ENCODE peak calls at places on chromosomes 4 and X, in eight cellular contexts. One of them, this sample, is unnamed.

GRCh38 chr4:184889683-184890082 is 63.9 kb upstream of the ACSL1 start:
- DNase-seq in GM23338: no peak
- DNase-seq in NCI-H1092: no peak
- DNase-seq in omental fat pad: no peak
- DNase-seq in stimulated activated CD8-positive, alpha-beta memory T cell treated with anti-CD3 and anti-CD28 coated beads, Interleukin-7, amount 100 ng/mL, for 1 hour: no peak
- DNase-seq in A172: no peak
- DNase-seq in D341Med: no peak
- DNase-seq in GM13976: no peak
- DNase-seq in this sample: no peak

GRCh38 chr4:160370046-160370445 is 1267.2 kb downstream of the RAPGEF2 start:
- DNase-seq in stimulated activated CD8-positive, alpha-beta memory T cell treated with anti-CD3 and anti-CD28 coated beads, Interleukin-7, amount 100 ng/mL, for 1 hour: no peak
- DNase-seq in NCI-H1092: no peak
- DNase-seq in GM13976: no peak
- DNase-seq in GM23338: no peak
- DNase-seq in A172: peak; percentile 11
- DNase-seq in omental fat pad: no peak
- DNase-seq in D341Med: no peak
- DNase-seq in this sample: no peak

GRCh38 chr4:47746122-47746521 is 91.7 kb downstream of the CORIN start:
- DNase-seq in D341Med: no peak
- DNase-seq in GM13976: no peak
- DNase-seq in GM23338: no peak
- DNase-seq in A172: no peak
- DNase-seq in omental fat pad: no peak
- DNase-seq in NCI-H1092: no peak
- DNase-seq in stimulated activated CD8-positive, alpha-beta memory T cell treated with anti-CD3 and anti-CD28 coated beads, Interleukin-7, amount 100 ng/mL, for 1 hour: no peak
- DNase-seq in this sample: no peak

GRCh38 chr4:185165605-185166063 is 22.6 kb downstream of the SLC25A4 start:
- DNase-seq in omental fat pad: no peak
- DNase-seq in NCI-H1092: no peak
- DNase-seq in D341Med: no peak
- DNase-seq in GM23338: no peak
- DNase-seq in stimulated activated CD8-positive, alpha-beta memory T cell treated with anti-CD3 and anti-CD28 coated beads, Interleukin-7, amount 100 ng/mL, for 1 hour: no peak
- DNase-seq in A172: peak; percentile 19
- DNase-seq in GM13976: peak; percentile 53
- DNase-seq in this sample: no peak

GRCh38 chr4:25290490-25291067 is 22.0 kb upstream of the ZCCHC4 start:
- DNase-seq in NCI-H1092: no peak
- DNase-seq in D341Med: no peak
- DNase-seq in GM23338: peak; percentile 40
- DNase-seq in A172: peak; percentile 10
- DNase-seq in GM13976: no peak
- DNase-seq in stimulated activated CD8-positive, alpha-beta memory T cell treated with anti-CD3 and anti-CD28 coated beads, Interleukin-7, amount 100 ng/mL, for 1 hour: no peak
- DNase-seq in omental fat pad: no peak
- DNase-seq in this sample: peak; percentile 21

GRCh38 chrX:2414384-2414783 is 86.4 kb downstream of the DHRSX start:
- DNase-seq in A172: no peak
- DNase-seq in GM13976: no peak
- DNase-seq in GM23338: no peak
- DNase-seq in D341Med: no peak
- DNase-seq in omental fat pad: no peak
- DNase-seq in stimulated activated CD8-positive, alpha-beta memory T cell treated with anti-CD3 and anti-CD28 coated beads, Interleukin-7, amount 100 ng/mL, for 1 hour: no peak
- DNase-seq in NCI-H1092: no peak
- DNase-seq in this sample: no peak

GRCh38 chr4:143404555-143404954 is 67.9 kb downstream of the GAB1 start:
- DNase-seq in omental fat pad: no peak
- DNase-seq in A172: no peak
- DNase-seq in GM23338: no peak
- DNase-seq in D341Med: no peak
- DNase-seq in GM13976: no peak
- DNase-seq in stimulated activated CD8-positive, alpha-beta memory T cell treated with anti-CD3 and anti-CD28 coated beads, Interleukin-7, amount 100 ng/mL, for 1 hour: no peak
- DNase-seq in NCI-H1092: no peak
- DNase-seq in this sample: no peak

GRCh38 chrX:132171478-132171877 is 43.7 kb upstream of the FRMD7 start:
- DNase-seq in GM23338: no peak
- DNase-seq in GM13976: no peak
- DNase-seq in NCI-H1092: no peak
- DNase-seq in D341Med: no peak
- DNase-seq in omental fat pad: no peak
- DNase-seq in A172: no peak
- DNase-seq in stimulated activated CD8-positive, alpha-beta memory T cell treated with anti-CD3 and anti-CD28 coated beads, Interleukin-7, amount 100 ng/mL, for 1 hour: no peak
- DNase-seq in this sample: no peak

GRCh38 chr4:45100936-45101818 is 374.8 kb upstream of the GNPDA2 start:
- DNase-seq in NCI-H1092: no peak
- DNase-seq in GM23338: no peak
- DNase-seq in A172: peak; percentile 14
- DNase-seq in stimulated activated CD8-positive, alpha-beta memory T cell treated with anti-CD3 and anti-CD28 coated beads, Interleukin-7, amount 100 ng/mL, for 1 hour: no peak
- DNase-seq in D341Med: no peak
- DNase-seq in GM13976: no peak
- DNase-seq in omental fat pad: no peak
- DNase-seq in this sample: no peak

GRCh38 chr4:130257271-130257670 is 1161.3 kb downstream of the C4orf33 start:
- DNase-seq in NCI-H1092: no peak
- DNase-seq in omental fat pad: no peak
- DNase-seq in GM13976: no peak
- DNase-seq in D341Med: no peak
- DNase-seq in stimulated activated CD8-positive, alpha-beta memory T cell treated with anti-CD3 and anti-CD28 coated beads, Interleukin-7, amount 100 ng/mL, for 1 hour: no peak
- DNase-seq in GM23338: no peak
- DNase-seq in A172: peak; percentile 87
- DNase-seq in this sample: no peak

GRCh38 chr4:124144302-124144701 is 568.2 kb downstream of the ANKRD50 start:
- DNase-seq in omental fat pad: no peak
- DNase-seq in NCI-H1092: peak; percentile 58
- DNase-seq in D341Med: peak; percentile 28
- DNase-seq in stimulated activated CD8-positive, alpha-beta memory T cell treated with anti-CD3 and anti-CD28 coated beads, Interleukin-7, amount 100 ng/mL, for 1 hour: no peak
- DNase-seq in GM13976: no peak
- DNase-seq in A172: peak; percentile 10
- DNase-seq in GM23338: no peak
- DNase-seq in this sample: no peak

GRCh38 chrX:12237131-12237530 is 98.9 kb downstream of the FRMPD4 start:
- DNase-seq in GM13976: no peak
- DNase-seq in stimulated activated CD8-positive, alpha-beta memory T cell treated with anti-CD3 and anti-CD28 coated beads, Interleukin-7, amount 100 ng/mL, for 1 hour: no peak
- DNase-seq in omental fat pad: no peak
- DNase-seq in GM23338: no peak
- DNase-seq in NCI-H1092: no peak
- DNase-seq in D341Med: no peak
- DNase-seq in A172: no peak
- DNase-seq in this sample: no peak

GRCh38 chr4:99815597-99816011 is 1.0 kb upstream of the DAPP1 start:
- DNase-seq in stimulated activated CD8-positive, alpha-beta memory T cell treated with anti-CD3 and anti-CD28 coated beads, Interleukin-7, amount 100 ng/mL, for 1 hour: no peak
- DNase-seq in NCI-H1092: peak; percentile 7
- DNase-seq in GM13976: no peak
- DNase-seq in GM23338: peak; percentile 33
- DNase-seq in D341Med: no peak
- DNase-seq in omental fat pad: no peak
- DNase-seq in A172: peak; percentile 22
- DNase-seq in this sample: no peak

GRCh38 chr4:186227221-186227620 is at the start of gene KLKB1:
- DNase-seq in stimulated activated CD8-positive, alpha-beta memory T cell treated with anti-CD3 and anti-CD28 coated beads, Interleukin-7, amount 100 ng/mL, for 1 hour: no peak
- DNase-seq in GM13976: no peak
- DNase-seq in GM23338: no peak
- DNase-seq in omental fat pad: no peak
- DNase-seq in A172: no peak
- DNase-seq in NCI-H1092: peak; percentile 3
- DNase-seq in D341Med: no peak
- DNase-seq in this sample: no peak

GRCh38 chr4:14749910-14750309 is 252.4 kb upstream of the CPEB2 start:
- DNase-seq in stimulated activated CD8-positive, alpha-beta memory T cell treated with anti-CD3 and anti-CD28 coated beads, Interleukin-7, amount 100 ng/mL, for 1 hour: no peak
- DNase-seq in NCI-H1092: peak; percentile 10
- DNase-seq in GM23338: peak; percentile 30
- DNase-seq in A172: peak; percentile 37
- DNase-seq in GM13976: no peak
- DNase-seq in D341Med: peak; percentile 30
- DNase-seq in omental fat pad: no peak
- DNase-seq in this sample: peak; percentile 76

GRCh38 chr4:110902500-110902899 is 279.6 kb upstream of the PITX2 start:
- DNase-seq in GM23338: no peak
- DNase-seq in D341Med: no peak
- DNase-seq in NCI-H1092: no peak
- DNase-seq in GM13976: no peak
- DNase-seq in omental fat pad: no peak
- DNase-seq in A172: no peak
- DNase-seq in stimulated activated CD8-positive, alpha-beta memory T cell treated with anti-CD3 and anti-CD28 coated beads, Interleukin-7, amount 100 ng/mL, for 1 hour: no peak
- DNase-seq in this sample: no peak

GRCh38 chrX:149504226-149504914 is 736 bp downstream of the IDS start:
- DNase-seq in D341Med: peak; percentile 39
- DNase-seq in A172: peak; percentile 45
- DNase-seq in GM23338: peak; percentile 56
- DNase-seq in stimulated activated CD8-positive, alpha-beta memory T cell treated with anti-CD3 and anti-CD28 coated beads, Interleukin-7, amount 100 ng/mL, for 1 hour: peak; percentile 31
- DNase-seq in NCI-H1092: peak; percentile 13
- DNase-seq in omental fat pad: no peak
- DNase-seq in GM13976: peak; percentile 59
- DNase-seq in this sample: peak; percentile 45

GRCh38 chrX:107677501-107677901 is 49.2 kb downstream of the PRPS1 start:
- DNase-seq in GM13976: no peak
- DNase-seq in NCI-H1092: no peak
- DNase-seq in GM23338: peak; percentile 28
- DNase-seq in omental fat pad: no peak
- DNase-seq in stimulated activated CD8-positive, alpha-beta memory T cell treated with anti-CD3 and anti-CD28 coated beads, Interleukin-7, amount 100 ng/mL, for 1 hour: no peak
- DNase-seq in A172: no peak
- DNase-seq in D341Med: no peak
- DNase-seq in this sample: no peak

GRCh38 chr4:54855221-54855854 is 197.6 kb downstream of the KIT start:
- DNase-seq in GM23338: no peak
- DNase-seq in D341Med: no peak
- DNase-seq in GM13976: no peak
- DNase-seq in omental fat pad: no peak
- DNase-seq in A172: no peak
- DNase-seq in stimulated activated CD8-positive, alpha-beta memory T cell treated with anti-CD3 and anti-CD28 coated beads, Interleukin-7, amount 100 ng/mL, for 1 hour: no peak
- DNase-seq in NCI-H1092: no peak
- DNase-seq in this sample: no peak

GRCh38 chr4:153649572-153649991 is 34.5 kb upstream of the TLR2 start:
- DNase-seq in GM23338: peak; percentile 68
- DNase-seq in A172: peak; percentile 10
- DNase-seq in GM13976: no peak
- DNase-seq in omental fat pad: no peak
- DNase-seq in stimulated activated CD8-positive, alpha-beta memory T cell treated with anti-CD3 and anti-CD28 coated beads, Interleukin-7, amount 100 ng/mL, for 1 hour: no peak
- DNase-seq in D341Med: no peak
- DNase-seq in NCI-H1092: no peak
- DNase-seq in this sample: peak; percentile 31

GRCh38 chrX:41512394-41512793 is 65.3 kb downstream of the NYX start:
- DNase-seq in NCI-H1092: no peak
- DNase-seq in GM23338: no peak
- DNase-seq in stimulated activated CD8-positive, alpha-beta memory T cell treated with anti-CD3 and anti-CD28 coated beads, Interleukin-7, amount 100 ng/mL, for 1 hour: no peak
- DNase-seq in A172: no peak
- DNase-seq in omental fat pad: no peak
- DNase-seq in D341Med: no peak
- DNase-seq in GM13976: peak; percentile 44
- DNase-seq in this sample: no peak

GRCh38 chrX:12245650-12246645 is 107.7 kb downstream of the FRMPD4 start:
- DNase-seq in NCI-H1092: no peak
- DNase-seq in stimulated activated CD8-positive, alpha-beta memory T cell treated with anti-CD3 and anti-CD28 coated beads, Interleukin-7, amount 100 ng/mL, for 1 hour: no peak
- DNase-seq in omental fat pad: no peak
- DNase-seq in GM13976: no peak
- DNase-seq in A172: peak; percentile 84
- DNase-seq in D341Med: no peak
- DNase-seq in GM23338: no peak
- DNase-seq in this sample: no peak

GRCh38 chr4:45989775-45990174 is 134.1 kb downstream of the GABRG1 start:
- DNase-seq in NCI-H1092: no peak
- DNase-seq in GM23338: no peak
- DNase-seq in omental fat pad: no peak
- DNase-seq in GM13976: no peak
- DNase-seq in D341Med: no peak
- DNase-seq in stimulated activated CD8-positive, alpha-beta memory T cell treated with anti-CD3 and anti-CD28 coated beads, Interleukin-7, amount 100 ng/mL, for 1 hour: no peak
- DNase-seq in A172: no peak
- DNase-seq in this sample: no peak

GRCh38 chr4:84938316-84938715 is 28.2 kb downstream of the WDFY3 start:
- DNase-seq in GM13976: no peak
- DNase-seq in omental fat pad: no peak
- DNase-seq in A172: peak; percentile 47
- DNase-seq in D341Med: no peak
- DNase-seq in GM23338: no peak
- DNase-seq in stimulated activated CD8-positive, alpha-beta memory T cell treated with anti-CD3 and anti-CD28 coated beads, Interleukin-7, amount 100 ng/mL, for 1 hour: no peak
- DNase-seq in NCI-H1092: no peak
- DNase-seq in this sample: no peak

GRCh38 chrX:25226151-25226550 is 210.4 kb upstream of the ARX start:
- DNase-seq in NCI-H1092: no peak
- DNase-seq in stimulated activated CD8-positive, alpha-beta memory T cell treated with anti-CD3 and anti-CD28 coated beads, Interleukin-7, amount 100 ng/mL, for 1 hour: no peak
- DNase-seq in A172: no peak
- DNase-seq in D341Med: no peak
- DNase-seq in GM23338: no peak
- DNase-seq in GM13976: no peak
- DNase-seq in omental fat pad: no peak
- DNase-seq in this sample: no peak

GRCh38 chr4:102641796-102642195 is 119.0 kb downstream of the MANBA start:
- DNase-seq in GM13976: no peak
- DNase-seq in stimulated activated CD8-positive, alpha-beta memory T cell treated with anti-CD3 and anti-CD28 coated beads, Interleukin-7, amount 100 ng/mL, for 1 hour: no peak
- DNase-seq in A172: no peak
- DNase-seq in D341Med: no peak
- DNase-seq in NCI-H1092: no peak
- DNase-seq in GM23338: no peak
- DNase-seq in omental fat pad: no peak
- DNase-seq in this sample: no peak